ENCODE peak calls at places on chromosomes 12 and 14, in four cellular contexts. V, W, S and L are unnamed samples.

GRCh38 chr14:19874842-19875241 is at the start of gene OR4K2:
- DNase-seq in V (no peak), W (no peak), S (no peak), L (no peak)

GRCh38 chr12:22518998-22519397 is 25.3 kb downstream of the C2CD5 start:
- DNase-seq in V (no peak), W (no peak), S (no peak), L (no peak)

GRCh38 chr12:93857279-93857894 is 180.2 kb downstream of the CRADD start:
- DNase-seq in V (no peak), W (no peak), S (no peak), L (no peak)

GRCh38 chr12:10018390-10018789 is 8.0 kb downstream of the CLEC12B start:
- DNase-seq in V (no peak), W (no peak), S (no peak), L (no peak)

GRCh38 chr14:74516451-74517155 is 23.0 kb downstream of the ISCA2 start:
- DNase-seq in V (peak; percentile 27), W (peak; percentile 65), S (no peak), L (peak; percentile 82)

GRCh38 chr12:59407799-59408198 is 188.0 kb upstream of the SLC16A7 start:
- DNase-seq in V (no peak), W (no peak), S (no peak), L (no peak)

GRCh38 chr12:99311373-99311772 is 336.2 kb upstream of the GARIN6 start:
- DNase-seq in V (no peak), W (no peak), S (no peak), L (no peak)

GRCh38 chr14:83744901-83745300 is 1785.0 kb upstream of the FLRT2 start:
- DNase-seq in V (no peak), W (no peak), S (no peak), L (no peak)

GRCh38 chr12:111034911-111035577 is 114.7 kb upstream of the MYL2 start:
- DNase-seq in V (peak; percentile 13), W (no peak), S (no peak), L (peak; percentile 87)

GRCh38 chr14:65709576-65709975 is 297.0 kb downstream of the FUT8 start:
- DNase-seq in V (no peak), W (no peak), S (no peak), L (no peak)

GRCh38 chr12:113347-113746 is 46.8 kb downstream of the IQSEC3 start:
- DNase-seq in V (no peak), W (no peak), S (no peak), L (no peak)

DNA sequence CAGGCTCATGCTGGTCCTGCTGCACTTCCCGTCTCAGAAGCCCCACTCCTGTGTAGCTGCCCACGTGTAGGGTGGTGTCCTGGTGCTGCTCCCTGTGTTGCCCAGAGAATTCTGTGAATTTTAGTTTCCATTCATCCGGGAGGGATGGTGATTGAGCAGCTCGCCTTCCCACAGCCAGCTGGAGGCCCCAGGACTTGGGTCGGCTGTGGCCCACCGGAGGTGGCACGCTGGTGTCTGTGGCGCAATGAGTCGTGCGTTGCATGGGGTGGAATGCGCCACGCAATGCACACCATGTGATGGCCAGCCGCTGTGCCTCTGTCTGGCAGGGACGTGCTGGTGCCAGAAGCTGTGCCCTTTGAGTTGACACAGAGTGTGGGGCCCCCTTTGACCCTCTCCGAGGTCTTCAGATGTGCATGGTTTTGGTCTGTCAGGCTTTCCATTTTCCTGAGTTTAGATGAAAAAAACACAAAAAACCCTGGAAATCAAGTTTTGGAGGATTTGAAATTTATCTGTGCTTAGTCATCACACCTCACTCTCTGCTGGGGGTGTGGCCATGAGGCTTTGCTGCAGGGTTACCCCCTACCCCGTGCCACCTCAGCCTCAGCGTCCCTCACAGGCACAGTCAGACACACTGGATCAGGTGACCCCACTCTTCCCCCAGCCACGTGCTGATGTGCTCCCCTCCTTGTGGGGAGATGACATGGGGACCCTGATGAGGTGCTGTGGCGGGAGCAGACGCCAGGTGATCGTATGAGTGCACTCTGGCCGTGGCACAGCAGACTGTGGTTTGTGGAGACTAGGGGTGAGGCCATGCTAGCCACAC is 64.6 kb downstream of the EP400 start:
- DNase-seq in V (no peak), W (no peak), S (peak; percentile 19), L (peak; percentile 35)
- H3K36me3 ChIP-seq in V (no peaks in the 10 kb centered on the region), W (peaks cover 35% of the 10 kb centered on the region), S (peaks cover 97% of the 10 kb centered on the region), L (peaks cover 47% of the 10 kb centered on the region)

GRCh38 chr12:86945685-86946196 is 689.5 kb upstream of the MGAT4C start:
- DNase-seq in V (no peak), W (no peak), S (no peak), L (no peak)
- H3K4me3 ChIP-seq in V (no peak overlapping the region), W (no peak overlapping the region), S (no peak overlapping the region), L (no peak overlapping the region)

GRCh38 chr12:32596031-32596430 is 83.1 kb upstream of the DNM1L start:
- DNase-seq in V (no peak), W (no peak), S (no peak), L (no peak)

GRCh38 chr12:32589165-32589891 is 89.8 kb upstream of the DNM1L start:
- DNase-seq in V (no peak), W (no peak), S (no peak), L (no peak)

GRCh38 chr12:32598688-32599087 is 80.4 kb upstream of the DNM1L start:
- DNase-seq in V (no peak), W (no peak), S (no peak), L (no peak)

DNA sequence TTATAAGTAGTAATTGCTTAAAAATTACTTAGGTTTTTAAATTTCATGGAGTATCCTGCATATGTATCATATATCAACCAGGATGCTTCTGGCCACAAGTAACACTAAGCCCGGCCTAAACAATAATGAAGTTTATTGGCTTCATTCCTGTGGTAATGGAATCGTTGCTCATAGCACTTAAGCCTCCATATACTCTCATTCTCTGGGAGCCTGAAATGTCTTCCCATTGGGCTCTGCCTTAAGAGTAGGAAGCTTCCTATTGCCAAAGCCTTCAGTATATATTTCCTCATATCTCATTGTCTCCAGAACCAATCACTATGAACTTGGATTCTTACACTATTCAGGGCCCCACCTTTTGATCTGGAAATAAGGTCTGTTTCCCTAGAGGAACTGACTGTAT is 83.8 kb upstream of the DNM1L start:
- DNase-seq in V (no peak), W (no peak), S (no peak), L (no peak)
- H3K36me3 ChIP-seq in V (peaks cover 11% of the 10 kb centered on the region), W (peaks cover 4% of the 10 kb centered on the region), S (peaks cover 14% of the 10 kb centered on the region), L (peaks cover 2% of the 10 kb centered on the region)

GRCh38 chr14:100900837-100901390 is 2.6 kb downstream of the RTL1 start:
- DNase-seq in V (peak; percentile 87), W (peak; percentile 72), S (peak; percentile 44), L (peak; percentile 81)
- H3K4me3 ChIP-seq in V (no peak overlapping the region), W (peak overlapping the region; percentile 53), S (no peak overlapping the region), L (peak overlapping the region; percentile 32)

GRCh38 chr12:26906024-26906423 is 31.8 kb downstream of the INTS13 start:
- DNase-seq in V (no peak), W (no peak), S (no peak), L (no peak)

GRCh38 chr12:26906704-26907103 is 31.1 kb downstream of the INTS13 start:
- DNase-seq in V (no peak), W (no peak), S (no peak), L (no peak)
- H3K36me3 ChIP-seq in V (peaks cover 32% of the 10 kb centered on the region), W (no peaks in the 10 kb centered on the region), S (peaks cover 36% of the 10 kb centered on the region), L (peaks cover 7% of the 10 kb centered on the region)

GRCh38 chr14:51653855-51654548 is 2.3 kb downstream of the FRMD6 start:
- DNase-seq in V (no peak), W (no peak), S (no peak), L (no peak)
- H3K4me3 ChIP-seq in V (peak overlapping the region; percentile 80), W (no peak overlapping the region), S (peak overlapping the region; percentile 80), L (no peak overlapping the region)

DNA sequence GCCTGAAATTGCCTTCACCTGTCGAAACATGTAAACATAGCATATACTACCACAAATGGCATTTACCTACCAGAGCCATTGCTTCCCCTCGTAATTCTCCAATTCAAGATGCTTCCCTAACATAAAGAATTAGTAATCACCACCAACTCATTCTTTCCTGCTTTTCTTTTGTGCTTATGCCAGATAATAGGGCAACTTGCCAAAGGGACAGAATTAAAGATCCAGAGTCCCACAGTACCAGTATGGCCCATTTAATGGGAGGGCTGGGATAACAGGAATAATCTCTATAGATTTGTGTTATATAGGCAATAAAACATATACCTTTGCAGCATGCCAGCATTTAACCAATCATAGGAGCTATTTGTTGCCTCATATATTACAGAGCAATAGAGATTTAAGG is 31.0 kb downstream of the ATF7 start:
- DNase-seq in V (no peak), W (no peak), S (no peak), L (no peak)
- H3K36me3 ChIP-seq in V (no peaks in the 10 kb centered on the region), W (no peaks in the 10 kb centered on the region), S (no peaks in the 10 kb centered on the region), L (no peaks in the 10 kb centered on the region)

DNA sequence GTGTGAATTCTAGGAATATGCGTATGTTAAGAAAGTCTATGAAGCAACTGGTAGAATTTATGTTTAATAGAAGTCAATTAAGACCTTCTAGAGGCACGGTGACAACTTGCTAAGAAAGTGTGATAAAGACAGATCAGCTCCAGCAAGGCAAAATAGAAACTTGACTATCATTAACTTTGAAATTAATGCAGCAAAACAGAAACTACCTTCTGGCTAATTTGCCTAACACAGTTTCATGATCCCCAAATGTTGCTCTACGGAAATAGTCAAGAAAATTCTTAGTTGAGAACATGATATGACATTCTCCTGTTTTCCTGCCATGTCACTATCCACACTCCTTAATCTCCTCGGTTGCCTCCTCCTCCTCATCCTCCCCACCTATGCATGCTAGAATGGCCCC is 4.2 kb downstream of the DENND5B start:
- DNase-seq in V (no peak), W (no peak), S (no peak), L (no peak)
- H3K4me3 ChIP-seq in V (no peak overlapping the region), W (no peak overlapping the region), S (no peak overlapping the region), L (no peak overlapping the region)

GRCh38 chr12:109489016-109489954 is 11.9 kb downstream of the UBE3B start:
- DNase-seq in V (no peak), W (no peak), S (no peak), L (no peak)
- H3K36me3 ChIP-seq in V (no peaks in the 10 kb centered on the region), W (peaks cover 26% of the 10 kb centered on the region), S (peaks cover 89% of the 10 kb centered on the region), L (peaks cover 31% of the 10 kb centered on the region)

DNA sequence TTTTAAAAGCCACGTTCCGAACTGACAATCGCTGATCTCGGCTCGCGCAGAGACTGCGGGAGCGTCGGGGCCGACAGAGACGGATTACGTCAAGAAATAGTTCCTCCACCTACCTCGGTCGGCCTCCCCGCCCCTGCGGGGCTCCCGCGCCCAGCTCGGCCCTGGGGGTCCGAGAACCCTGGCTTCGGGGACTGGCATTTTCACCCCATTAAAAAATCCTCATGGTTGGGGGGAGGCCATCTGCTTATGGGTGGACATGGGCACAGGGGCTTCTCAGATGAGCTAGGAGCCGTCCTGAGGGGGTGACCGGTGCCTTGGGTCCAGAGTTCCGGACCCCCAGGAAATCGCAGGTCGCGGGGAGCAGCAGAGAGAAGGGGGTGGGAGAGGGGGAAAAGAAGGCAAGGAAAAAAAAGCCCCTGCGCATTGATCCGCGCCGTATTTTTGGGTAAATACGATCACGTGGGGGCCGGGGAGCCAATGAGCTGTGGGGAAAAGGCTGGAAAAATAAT is 311 bp upstream of the HOXC9 start:
- DNase-seq in V (no peak), W (peak; percentile 30), S (peak; percentile 68), L (peak; percentile 82)
- H3K4me3 ChIP-seq in V (peak overlapping the region; percentile 24), W (peak overlapping the region; percentile 66), S (peak overlapping the region; percentile 56), L (no peak overlapping the region)